ENCODE peak calls at places on chromosomes 3 and 15, in five cellular contexts. L, S, E, C and R are unnamed samples.

GRCh38 chr3:114764056-114764492 is 383.0 kb downstream of the ZBTB20 start:
- DNase-seq in L (peak), S (no peak), E (no peak), C (no peak), R (no peak)

GRCh38 chr15:42665827-42666226 is 71.1 kb downstream of the CDAN1 start:
- DNase-seq in L (no peak), S (no peak), E (no peak), C (no peak), R (no peak)

GRCh38 chr3:42653560-42654330 is at the start of gene ZBTB47:
- DNase-seq in L (peak), S (peak), E (peak), C (no peak), R (no peak)

GRCh38 chr15:90121086-90121485 is 18.8 kb upstream of the IDH2 start:
- DNase-seq in L (no peak), S (no peak), E (no peak), C (no peak), R (no peak)

GRCh38 chr15:86004061-86004460 is 75.6 kb upstream of the AGBL1 start:
- DNase-seq in L (no peak), S (no peak), E (no peak), C (no peak), R (no peak)

GRCh38 chr3:45545476-45545875 is 49.1 kb upstream of the LIMD1 start:
- DNase-seq in L (no peak), S (peak), E (peak), C (no peak), R (no peak)

GRCh38 chr15:90296996-90297395 is 31.5 kb downstream of the NGRN start:
- DNase-seq in L (no peak), S (no peak), E (no peak), C (no peak), R (no peak)

GRCh38 chr3:185559706-185560090 is 7.3 kb upstream of the LIPH start:
- DNase-seq in L (no peak), S (no peak), E (no peak), C (no peak), R (no peak)

GRCh38 chr15:71433402-71433801 is 318.1 kb downstream of the THSD4 start:
- DNase-seq in L (no peak), S (no peak), E (no peak), C (no peak), R (no peak)

GRCh38 chr3:1515842-1516241 is 423.0 kb downstream of the CNTN6 start:
- DNase-seq in L (no peak), S (no peak), E (no peak), C (no peak), R (no peak)

GRCh38 chr3:143443851-143444331 is 324.3 kb downstream of the CHST2 start:
- DNase-seq in L (peak), S (peak), E (peak), C (no peak), R (no peak)

GRCh38 chr3:155079795-155080546 is at the start of gene MME:
- DNase-seq in L (peak), S (no peak), E (no peak), C (no peak), R (no peak)

GRCh38 chr3:126130081-126130855 is 46.3 kb upstream of the SLC41A3 start:
- DNase-seq in L (no peak), S (peak), E (no peak), C (no peak), R (no peak)

GRCh38 chr15:32856753-32857152 is 138.9 kb downstream of the GREM1 start:
- DNase-seq in L (no peak), S (no peak), E (no peak), C (no peak), R (no peak)

GRCh38 chr15:40342421-40343313 is 1.9 kb upstream of the CCDC9B start:
- DNase-seq in L (peak), S (no peak), E (no peak), C (no peak), R (no peak)

GRCh38 chr15:96325579-96326331 is 4.7 kb upstream of the NR2F2 start:
- DNase-seq in L (peak), S (no peak), E (peak), C (no peak), R (no peak)

GRCh38 chr3:189500798-189501495 is 130.2 kb upstream of the TP63 start:
- DNase-seq in L (no peak), S (no peak), E (no peak), C (no peak), R (no peak)